ENCODE peak calls at places on chromosomes 16 and 17, in four cellular contexts. H is HFFc6, Z is fibroblast of mammary gland, F is HFF-Myc. L is an unnamed sample.
A peak's percentile ranks its signal among the peaks of the same experiment; 100 is the strongest.

GRCh38 chr17:39573447-39574298 is 34.0 kb downstream of the NEUROD2 start:
- DNase-seq in H (peak; percentile 32), Z (peak; percentile 60), F (no peak), L (peak; percentile 59)

GRCh38 chr16:85387731-85388295 is 225.3 kb upstream of the GSE1 start:
- DNase-seq in H (no peak), Z (no peak), F (no peak), L (no peak)

GRCh38 chr17:34758316-34758715 is 178.9 kb downstream of the TMEM132E start:
- DNase-seq in H (no peak), Z (no peak), F (no peak), L (no peak)

GRCh38 chr17:65438708-65439294 is 122.6 kb downstream of the AXIN2 start:
- DNase-seq in H (no peak), Z (peak; percentile 65), F (peak; percentile 30), L (no peak)

GRCh38 chr16:49835116-49835880 is 20.6 kb downstream of the ZNF423 start:
- DNase-seq in H (no peak), Z (no peak), F (no peak), L (no peak)

GRCh38 chr17:14464741-14465140 is 163.9 kb downstream of the HS3ST3B1 start:
- DNase-seq in H (peak; percentile 32), Z (peak; percentile 58), F (peak; percentile 87), L (no peak)

GRCh38 chr16:79278506-79278905 is 322.0 kb downstream of the MAF start:
- DNase-seq in H (no peak), Z (no peak), F (no peak), L (no peak)

GRCh38 chr17:41404024-41404651 is 6.7 kb upstream of the KRT31 start:
- DNase-seq in H (peak; percentile 97), Z (peak; percentile 97), F (peak; percentile 96), L (no peak)

GRCh38 chr17:46193246-46193625 is at the start of gene KANSL1:
- DNase-seq in H (peak; percentile 82), Z (peak; percentile 81), F (peak; percentile 26), L (peak; percentile 80)

GRCh38 chr17:30503558-30503957 is 26.4 kb downstream of the GOSR1 start:
- DNase-seq in H (peak; percentile 44), Z (no peak), F (no peak), L (no peak)

GRCh38 chr17:40443988-40444899 is 994 bp downstream of the IGFBP4 start:
- DNase-seq in H (no peak), Z (peak; percentile 6), F (no peak), L (no peak)

GRCh38 chr16:75052481-75053211 is 53.8 kb downstream of the ZNRF1 start:
- DNase-seq in H (no peak), Z (no peak), F (no peak), L (no peak)

GRCh38 chr17:63276821-63277220 is 169.3 kb downstream of the CYB561 start:
- DNase-seq in H (no peak), Z (peak; percentile 51), F (no peak), L (no peak)

GRCh38 chr17:9386401-9386800 is 189.2 kb downstream of the STX8 start:
- DNase-seq in H (no peak), Z (no peak), F (no peak), L (no peak)

GRCh38 chr17:28728364-28729200 is at the start of gene NEK8:
- DNase-seq in H (peak; percentile 93), Z (peak; percentile 89), F (peak; percentile 87), L (peak; percentile 98)

GRCh38 chr17:74758846-74759163 is 10.4 kb downstream of the NHERF1 start:
- DNase-seq in H (no peak), Z (peak; percentile 25), F (no peak), L (no peak)

GRCh38 chr17:47720754-47721533 is 12.1 kb upstream of the TBX21 start:
- DNase-seq in H (peak; percentile 49), Z (no peak), F (no peak), L (no peak)
- TF ChIP-seq CTCF in H (no peak), Z (no peak), F (no peak), L (no peak)

DNA sequence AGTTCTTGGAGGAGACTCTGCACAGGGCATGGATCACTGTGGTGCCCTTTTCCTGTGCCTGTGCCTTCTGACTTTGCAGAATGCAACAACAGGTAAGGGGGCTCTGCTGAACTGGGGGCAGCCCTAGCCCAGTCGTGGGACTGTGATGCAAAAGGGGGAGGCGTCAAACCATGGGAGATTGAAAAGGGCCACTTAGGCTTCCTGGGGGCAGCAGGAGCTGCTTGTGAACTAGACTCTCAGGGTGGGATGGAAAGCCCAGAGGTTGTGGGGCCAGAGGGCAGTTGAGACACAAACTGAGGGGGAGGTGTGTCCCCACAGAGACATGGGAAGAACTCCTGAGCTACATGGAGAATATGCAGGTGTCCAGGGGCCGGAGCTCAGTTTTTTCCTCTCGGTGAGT is 19.6 kb downstream of the ADGRG5 start:
- DNase-seq in H (no peak), Z (no peak), F (no peak), L (no peak)
- TF ChIP-seq CTCF in H (no peak), Z (no peak), F (no peak), L (no peak)

GRCh38 chr16:88503771-88504488 is 50.9 kb downstream of the ZFPM1 start:
- DNase-seq in H (no peak), Z (no peak), F (no peak), L (no peak)

GRCh38 chr16:88506723-88507122 is 53.6 kb downstream of the ZFPM1 start:
- DNase-seq in H (no peak), Z (no peak), F (no peak), L (no peak)

GRCh38 chr16:88507231-88507743 is 54.2 kb downstream of the ZFPM1 start:
- DNase-seq in H (no peak), Z (peak; percentile 2), F (no peak), L (no peak)

GRCh38 chr16:88504489-88505404 is 51.7 kb downstream of the ZFPM1 start:
- DNase-seq in H (no peak), Z (no peak), F (no peak), L (no peak)

DNA sequence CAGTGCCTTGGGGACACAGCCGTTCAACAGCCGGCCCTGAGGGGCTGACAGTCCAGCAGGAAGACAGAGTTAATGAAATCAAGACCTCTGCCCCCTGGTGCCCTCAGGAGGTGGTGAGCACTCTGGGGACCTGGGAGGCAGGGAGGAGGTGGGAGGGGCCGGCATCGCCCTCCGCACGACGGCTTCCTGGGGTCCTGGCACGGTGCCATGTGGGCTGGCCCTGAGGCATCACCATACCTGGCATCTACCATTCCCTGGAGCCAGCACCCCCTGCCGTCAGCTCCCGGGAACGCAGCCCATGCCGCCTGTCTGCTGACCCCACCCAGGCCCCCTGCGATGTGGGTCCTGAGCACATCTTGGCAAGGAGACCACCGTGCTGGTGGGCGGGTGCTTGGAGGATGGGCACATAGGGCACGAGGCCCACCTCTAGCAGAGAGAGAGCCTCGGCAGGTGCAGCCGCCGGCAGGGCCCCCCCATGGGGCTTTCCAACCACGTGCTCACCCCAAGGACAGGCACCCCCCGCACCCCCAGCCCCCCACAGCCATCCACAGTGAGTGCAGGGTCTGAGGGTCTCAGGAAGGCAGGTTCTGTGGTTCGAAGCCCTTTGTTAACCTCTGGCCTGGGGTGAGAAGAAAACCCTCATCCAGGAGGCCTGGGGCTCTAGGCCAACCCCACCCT is 52.5 kb downstream of the ZFPM1 start:
- DNase-seq in H (no peak), Z (peak; percentile 31), F (no peak), L (no peak)
- TF ChIP-seq CTCF in H (peak; percentile 47), Z (peak; percentile 51), F (peak; percentile 39), L (peak; percentile 42)

DNA sequence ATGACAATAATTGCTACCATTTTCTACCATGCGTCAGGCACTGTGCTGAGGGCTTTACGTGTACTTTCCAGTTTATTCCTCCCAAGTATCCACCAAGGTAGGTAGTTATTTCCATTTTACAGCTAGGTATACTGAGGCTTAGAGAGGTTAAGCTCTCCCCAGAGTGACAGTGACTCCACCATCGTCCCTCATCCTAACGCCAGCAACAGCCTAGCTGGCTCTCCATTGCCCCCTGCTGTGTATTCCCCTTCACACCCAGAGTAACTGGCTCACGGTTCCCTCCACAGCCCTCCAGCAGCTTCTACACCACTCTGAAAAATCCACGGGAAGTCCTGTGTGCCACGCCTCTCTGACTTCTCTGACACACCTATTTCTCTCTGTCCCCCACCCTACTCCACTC is 7.1 kb upstream of the ASGR1 start:
- DNase-seq in H (no peak), Z (peak; percentile 22), F (no peak), L (no peak)
- TF ChIP-seq CTCF in H (peak; percentile 50), Z (peak; percentile 30), F (no peak), L (peak; percentile 44)

DNA sequence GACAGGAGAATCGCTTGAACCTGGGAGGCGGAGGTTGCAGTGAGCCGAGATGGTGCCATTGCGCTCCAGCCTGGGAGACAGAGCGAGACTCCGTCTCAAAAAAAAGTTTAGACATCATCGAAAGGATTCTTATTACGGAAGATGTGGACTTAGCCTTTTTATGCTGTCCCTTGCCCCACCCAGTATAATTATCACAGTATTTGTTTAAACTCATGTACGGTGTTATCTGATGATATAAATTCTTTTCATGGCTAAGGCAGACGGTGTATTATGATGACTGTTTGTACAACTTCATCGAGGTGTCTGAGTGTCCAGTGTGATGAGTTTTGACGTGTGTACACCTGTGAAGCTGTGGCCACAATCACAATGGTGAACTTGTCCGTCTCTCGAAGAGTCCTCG is 26.1 kb downstream of the BAIAP2 start:
- DNase-seq in H (no peak), Z (no peak), F (no peak), L (no peak)
- TF ChIP-seq CTCF in H (no peak), Z (no peak), F (no peak), L (no peak)

GRCh38 chr17:12667299-12667958 is 1.7 kb downstream of the MYOCD start:
- DNase-seq in H (peak; percentile 71), Z (peak; percentile 72), F (no peak), L (no peak)
- TF ChIP-seq CTCF in H (peak; percentile 79), Z (peak; percentile 55), F (peak; percentile 54), L (peak; percentile 67)

GRCh38 chr17:81294512-81295030 is 536 bp downstream of the SLC38A10 start:
- DNase-seq in H (no peak), Z (peak; percentile 11), F (no peak), L (no peak)

GRCh38 chr17:81295678-81296381 is 723 bp upstream of the SLC38A10 start:
- DNase-seq in H (peak; percentile 26), Z (peak; percentile 39), F (no peak), L (no peak)

GRCh38 chr17:81292450-81292849 is 2.7 kb downstream of the SLC38A10 start:
- DNase-seq in H (no peak), Z (no peak), F (no peak), L (no peak)

GRCh38 chr17:81298325-81298990 is 3.4 kb upstream of the SLC38A10 start:
- DNase-seq in H (no peak), Z (no peak), F (no peak), L (no peak)

DNA sequence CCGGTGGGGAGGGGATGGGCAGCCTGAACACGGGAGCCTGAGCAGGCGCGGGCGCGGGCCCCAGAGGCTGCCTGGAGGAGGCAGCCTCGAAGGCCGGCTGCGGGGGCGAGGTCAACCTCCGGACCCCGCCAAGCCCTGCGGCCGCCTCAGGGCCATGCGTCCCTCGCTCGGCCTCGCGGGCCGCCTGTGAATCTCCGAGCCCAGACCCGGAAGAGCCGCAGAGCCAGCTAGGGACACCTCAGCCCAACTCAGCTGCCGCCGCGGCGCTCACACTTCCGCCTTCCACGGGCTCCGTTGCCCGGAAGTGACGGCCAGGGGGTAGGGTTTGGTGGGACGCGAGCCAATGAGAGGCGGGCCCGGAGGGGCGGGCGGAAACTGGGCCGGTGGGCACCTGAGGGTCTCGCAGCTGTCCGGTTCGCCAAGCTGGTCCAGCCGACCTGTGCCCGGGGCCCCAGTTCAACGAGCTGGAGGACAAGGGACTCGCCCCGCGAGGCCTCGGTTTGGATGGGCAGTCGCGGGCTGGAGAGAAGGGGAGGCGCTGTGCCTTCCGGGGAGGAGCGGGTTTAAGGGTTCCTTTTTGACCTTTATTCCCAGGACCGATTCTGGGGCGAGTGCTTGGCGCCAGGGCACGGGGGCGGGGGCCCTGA is at the start of gene SLC38A10:
- DNase-seq in H (peak; percentile 71), Z (peak; percentile 77), F (peak; percentile 29), L (peak; percentile 81)
- TF ChIP-seq CTCF in H (peak; percentile 12), Z (no peak), F (peak; percentile 19), L (no peak)